ENCODE peak calls at places on chromosomes 1 and 21, in five cellular contexts. C is ovary, E is right lobe of liver, T is colonic mucosa, J is PC-3. M is an unnamed sample.

GRCh38 chr1:228085287-228085926 is 2.9 kb downstream of the ARF1 start:
- DNase-seq in C (peak; percentile 20), E (peak; percentile 13), T (peak; percentile 68), J (peak; percentile 45), M (peak; percentile 49)

GRCh38 chr1:3717715-3718601 is 34.3 kb upstream of the CCDC27 start:
- DNase-seq in C (no peak), E (no peak), T (no peak), J (no peak), M (no peak)

GRCh38 chr1:41342774-41343355 is 18.4 kb upstream of the FOXO6 start:
- DNase-seq in C (no peak), E (no peak), T (no peak), J (no peak), M (no peak)

GRCh38 chr1:28792644-28793121 is 19.3 kb upstream of the OPRD1 start:
- DNase-seq in C (no peak), E (no peak), T (no peak), J (no peak), M (no peak)

GRCh38 chr1:113804421-113805255 is 7.6 kb downstream of the RSBN1 start:
- DNase-seq in C (no peak), E (no peak), T (no peak), J (peak; percentile 65), M (no peak)

GRCh38 chr1:217373761-217374701 is 256.9 kb downstream of the GPATCH2 start:
- DNase-seq in C (no peak), E (no peak), T (no peak), J (no peak), M (no peak)

GRCh38 chr21:32626633-32627196 is 14.5 kb upstream of the CFAP298 start:
- DNase-seq in C (no peak), E (no peak), T (no peak), J (peak; percentile 19), M (no peak)

GRCh38 chr1:225911207-225912130 is 12.6 kb downstream of the PYCR2 start:
- DNase-seq in C (peak; percentile 86), E (peak; percentile 69), T (peak; percentile 71), J (no peak), M (peak; percentile 77)

GRCh38 chr1:107926436-107927080 is 38.4 kb downstream of the VAV3 start:
- DNase-seq in C (no peak), E (no peak), T (no peak), J (peak; percentile 3), M (no peak)

GRCh38 chr1:39196244-39197215 is 8.0 kb upstream of the MACF1 start:
- DNase-seq in C (no peak), E (no peak), T (no peak), J (peak; percentile 72), M (no peak)

GRCh38 chr1:178579562-178579961 is 66.7 kb downstream of the TEX35 start:
- DNase-seq in C (no peak), E (no peak), T (no peak), J (no peak), M (no peak)

GRCh38 chr1:159892944-159893343 is 7.0 kb downstream of the CFAP45 start:
- DNase-seq in C (no peak), E (no peak), T (no peak), J (peak; percentile 74), M (no peak)

GRCh38 chr1:31667065-31667785 is 22.5 kb upstream of the PEF1 start:
- DNase-seq in C (no peak), E (no peak), T (no peak), J (no peak), M (no peak)

GRCh38 chr1:108816049-108816882 is 40.6 kb downstream of the AKNAD1 start:
- DNase-seq in C (peak; percentile 86), E (peak; percentile 26), T (peak; percentile 56), J (peak; percentile 44), M (peak; percentile 55)

GRCh38 chr1:71292203-71292602 is 211.4 kb upstream of the ZRANB2 start:
- DNase-seq in C (no peak), E (no peak), T (no peak), J (no peak), M (no peak)

GRCh38 chr1:15245593-15246325 is 1.3 kb upstream of the FHAD1 start:
- DNase-seq in C (no peak), E (no peak), T (peak; percentile 48), J (no peak), M (no peak)

GRCh38 chr1:147626739-147627138 is 43.6 kb downstream of the ACP6 start:
- DNase-seq in C (no peak), E (no peak), T (no peak), J (no peak), M (no peak)

GRCh38 chr1:87392241-87393192 is 63.8 kb downstream of the LMO4 start:
- DNase-seq in C (no peak), E (no peak), T (peak; percentile 20), J (peak; percentile 89), M (no peak)

GRCh38 chr1:115807723-115808122 is 33.2 kb downstream of the NHLH2 start:
- DNase-seq in C (no peak), E (no peak), T (peak; percentile 83), J (peak; percentile 87), M (no peak)

GRCh38 chr21:21074305-21074704 is 76.1 kb downstream of the NCAM2 start:
- DNase-seq in C (no peak), E (no peak), T (no peak), J (no peak), M (no peak)

GRCh38 chr1:4794020-4794780 is 139.8 kb downstream of the AJAP1 start:
- DNase-seq in C (no peak), E (no peak), T (no peak), J (no peak), M (no peak)

GRCh38 chr1:20787100-20787774 is at the start of gene HP1BP3:
- DNase-seq in C (peak; percentile 90), E (peak; percentile 83), T (peak; percentile 82), J (peak; percentile 53), M (peak; percentile 85)

GRCh38 chr1:40014812-40015594 is 25.5 kb upstream of the CAP1 start:
- DNase-seq in C (no peak), E (no peak), T (no peak), J (peak; percentile 97), M (no peak)

GRCh38 chr1:100834779-100835645 is 59.6 kb downstream of the EXTL2 start:
- DNase-seq in C (no peak), E (no peak), T (no peak), J (peak; percentile 33), M (no peak)

GRCh38 chr1:228219962-228220780 is 12.3 kb downstream of the OBSCN start:
- DNase-seq in C (no peak), E (no peak), T (peak; percentile 9), J (no peak), M (no peak)

GRCh38 chr1:55337801-55338447 is 122.8 kb upstream of the USP24 start:
- DNase-seq in C (no peak), E (no peak), T (peak; percentile 22), J (peak; percentile 72), M (no peak)
- TF ChIP-seq CTCF in C (no peak), E (peak; percentile 48), T (no peak), J (peak; percentile 72), M (peak; percentile 38)

DNA sequence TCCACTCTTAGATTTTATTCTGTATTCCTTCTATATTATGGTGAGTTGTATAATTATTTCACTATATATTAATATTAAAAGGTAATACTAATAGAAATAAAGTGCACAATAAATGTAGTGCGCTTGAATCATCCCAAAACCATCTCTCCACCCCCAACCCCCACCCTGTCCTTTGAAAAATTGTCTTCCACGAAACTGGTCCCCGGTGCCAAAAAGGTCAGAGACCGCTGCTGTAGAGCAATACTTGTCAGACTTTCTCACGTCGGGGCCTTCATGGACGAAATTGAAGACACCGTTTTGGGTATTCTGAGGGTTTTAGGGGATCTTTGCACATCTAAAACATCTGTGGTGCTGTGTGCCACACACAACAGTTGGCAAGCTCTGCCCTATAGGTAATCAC is 19.6 kb downstream of the DYRK1A start:
- DNase-seq in C (no peak), E (no peak), T (no peak), J (no peak), M (no peak)
- H3K4me1 ChIP-seq in C (peaks cover 23% of the 10 kb centered on the region), E (peaks cover 24% of the 10 kb centered on the region), T (peaks cover 3% of the 10 kb centered on the region), J (peaks cover 7% of the 10 kb centered on the region), M (peaks cover 66% of the 10 kb centered on the region)

GRCh38 chr1:30322859-30323257 is 400.5 kb downstream of the MATN1 start:
- DNase-seq in C (no peak), E (no peak), T (no peak), J (no peak), M (no peak)
- TF ChIP-seq CTCF in C (no peak), E (no peak), T (no peak), J (no peak), M (no peak)

GRCh38 chr1:7610106-7610731 is 160.9 kb upstream of the VAMP3 start:
- DNase-seq in C (peak; percentile 6), E (no peak), T (no peak), J (no peak), M (no peak)
- H3K4me1 ChIP-seq in C (no peaks in the 10 kb centered on the region), E (no peaks in the 10 kb centered on the region), T (no peaks in the 10 kb centered on the region), J (no peaks in the 10 kb centered on the region), M (no peaks in the 10 kb centered on the region)

DNA sequence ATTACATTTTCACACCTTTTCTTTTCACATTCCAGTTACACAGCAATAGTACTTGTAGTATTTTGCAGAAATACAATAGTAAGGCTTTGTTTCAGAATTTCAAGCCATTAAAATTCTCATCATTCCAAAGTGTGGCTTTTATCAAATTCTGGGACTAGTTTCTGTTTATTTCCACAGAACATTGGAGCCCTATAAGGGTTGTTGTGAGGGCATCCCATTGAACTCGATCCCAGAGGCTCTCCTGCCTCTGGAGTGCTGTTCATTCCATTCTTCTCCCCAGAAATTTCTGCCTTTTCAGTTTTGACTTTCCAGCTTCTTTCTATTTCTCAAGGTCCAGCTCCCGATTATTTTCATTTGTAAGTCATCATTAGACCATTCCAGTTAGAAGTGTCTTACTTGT is 645.5 kb downstream of the ADGRL2 start:
- DNase-seq in C (no peak), E (no peak), T (no peak), J (no peak), M (no peak)
- TF ChIP-seq CTCF in C (no peak), E (no peak), T (no peak), J (no peak), M (no peak)

DNA sequence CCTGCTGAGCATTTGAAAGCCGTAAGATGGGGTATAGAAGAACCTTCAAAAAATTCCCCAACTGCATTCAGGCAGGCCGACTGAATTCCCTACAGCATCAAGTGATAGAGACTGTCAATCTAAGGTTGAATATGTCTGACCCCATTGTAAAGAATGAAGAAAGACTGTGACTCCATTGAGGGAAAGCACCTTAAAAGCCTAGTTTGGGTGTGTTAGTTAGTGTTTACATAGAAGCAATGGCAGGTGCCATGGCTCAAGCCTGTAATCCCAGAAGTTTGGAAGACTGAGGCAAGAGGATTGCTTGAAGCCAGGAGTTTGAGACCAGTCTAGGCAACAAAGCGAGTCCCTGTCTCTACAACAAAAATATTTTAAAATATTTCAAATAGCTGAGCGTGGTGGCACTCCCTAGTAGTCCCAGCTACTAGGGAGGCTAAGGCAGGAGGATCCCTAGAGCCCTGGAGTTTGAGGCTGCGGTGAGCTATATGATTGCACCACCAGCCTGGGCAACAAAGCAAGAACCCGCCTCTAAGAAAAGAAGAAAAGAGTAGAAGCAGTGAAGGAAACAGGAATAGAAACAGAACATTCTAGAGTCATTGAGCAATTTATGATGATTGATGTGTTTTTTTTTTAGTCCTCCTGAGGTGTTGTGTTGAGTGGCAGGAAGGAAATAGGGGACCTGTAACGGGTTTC is 15.4 kb downstream of the POLR3GL start:
- DNase-seq in C (no peak), E (no peak), T (no peak), J (no peak), M (no peak)
- H3K4me1 ChIP-seq in C (peaks cover 27% of the 10 kb centered on the region), E (peaks cover 17% of the 10 kb centered on the region), T (peaks cover 33% of the 10 kb centered on the region), J (peaks cover 51% of the 10 kb centered on the region), M (peaks cover 76% of the 10 kb centered on the region)

DNA sequence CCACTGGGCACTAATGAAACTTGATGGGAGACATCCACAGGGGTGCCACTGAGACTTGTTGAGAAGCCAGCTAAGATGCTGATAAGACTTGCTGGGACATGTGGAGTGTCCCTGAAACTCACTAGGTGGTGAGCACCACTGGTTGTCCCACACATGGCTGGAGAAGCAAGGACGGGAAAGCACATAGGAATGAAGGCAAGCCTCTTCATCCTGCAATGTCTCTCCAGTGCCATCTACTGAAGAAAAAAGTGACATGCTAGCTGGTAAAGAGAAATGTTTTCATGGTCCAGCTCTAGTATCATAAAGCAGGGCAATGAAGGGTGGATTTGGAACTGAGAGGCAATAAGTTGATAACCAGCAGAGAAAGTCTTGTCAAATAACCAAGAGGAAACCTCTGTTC is 283.0 kb downstream of the PAPPA2 start:
- DNase-seq in C (no peak), E (no peak), T (no peak), J (peak; percentile 28), M (no peak)
- TF ChIP-seq CTCF in C (no peak), E (peak; percentile 39), T (no peak), J (peak; percentile 34), M (no peak)

M was measured in lower lobe of right lung.